ENCODE peak calls at places on chromosomes 3 and 15, in five cellular contexts. Z, L, X, N and G are unnamed samples. For H3K4me1, the result is how much of the 10 kb centered on the place peaks cover.

GRCh38 chr3:177574232-177574856 is 377.1 kb upstream of the TBL1XR1 start:
- DNase-seq in Z (no peak), L (peak), X (no peak), N (no peak), G (peak)

GRCh38 chr3:165837058-165837525 is at the start of gene BCHE:
- DNase-seq in Z (no peak), L (no peak), X (peak), N (peak), G (no peak)

GRCh38 chr15:64224508-64224907 is 61.7 kb upstream of the PPIB start:
- DNase-seq in Z (no peak), L (peak), X (peak), N (peak), G (no peak)

GRCh38 chr3:16927485-16927884 is 42.7 kb downstream of the PLCL2 start:
- DNase-seq in Z (no peak), L (no peak), X (no peak), N (no peak), G (no peak)

GRCh38 chr3:64300790-64301423 is 75.6 kb upstream of the PRICKLE2 start:
- DNase-seq in Z (no peak), L (no peak), X (no peak), N (no peak), G (no peak)

GRCh38 chr15:49468440-49468839 is 45.4 kb downstream of the FGF7 start:
- DNase-seq in Z (no peak), L (peak), X (no peak), N (no peak), G (no peak)

GRCh38 chr15:27454281-27455060 is 483.5 kb downstream of the GABRG3 start:
- DNase-seq in Z (no peak), L (no peak), X (no peak), N (no peak), G (no peak)

GRCh38 chr3:60045686-60046085 is 995.9 kb upstream of the CFAP20DC start:
- DNase-seq in Z (no peak), L (no peak), X (no peak), N (no peak), G (no peak)

GRCh38 chr15:48842501-48842900 is 31.6 kb upstream of the CEP152 start:
- DNase-seq in Z (no peak), L (no peak), X (no peak), N (no peak), G (no peak)

GRCh38 chr15:68258684-68259083 is 18.9 kb upstream of the FEM1B start:
- DNase-seq in Z (no peak), L (no peak), X (no peak), N (peak), G (peak)

DNA sequence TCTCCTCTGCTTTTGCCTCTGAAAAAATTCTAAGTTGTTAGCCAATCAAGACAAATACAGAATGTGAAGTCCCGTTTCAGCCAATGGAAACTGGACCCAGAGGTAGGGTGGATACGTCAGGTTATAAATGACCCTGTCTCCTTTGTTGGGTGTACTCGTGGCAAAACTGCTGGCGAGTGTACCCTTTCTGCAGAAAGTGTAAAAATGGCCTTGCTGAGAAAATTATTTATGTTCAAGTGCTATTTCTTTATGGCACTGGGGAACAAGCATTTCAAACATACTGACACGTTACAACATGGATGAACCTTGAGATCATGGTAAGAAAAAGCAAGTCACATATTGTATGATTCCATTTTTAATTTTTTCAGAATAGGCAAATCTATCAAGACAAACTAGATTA is 2.9 kb upstream of the TATDN2 start:
- DNase-seq in Z (no peak), L (no peak), X (no peak), N (no peak), G (no peak)
- H3K4me1 ChIP-seq in Z (half or more), L (under half), X (under half), N (under half), G (under half)

GRCh38 chr3:171878441-171879225 is 35.5 kb downstream of the TMEM212 start:
- DNase-seq in Z (no peak), L (peak), X (peak), N (no peak), G (no peak)
- TF ChIP-seq POLR2AphosphoS5 in Z (no peak), L (no peak), X (no peak), N (no peak), G (no peak)

DNA sequence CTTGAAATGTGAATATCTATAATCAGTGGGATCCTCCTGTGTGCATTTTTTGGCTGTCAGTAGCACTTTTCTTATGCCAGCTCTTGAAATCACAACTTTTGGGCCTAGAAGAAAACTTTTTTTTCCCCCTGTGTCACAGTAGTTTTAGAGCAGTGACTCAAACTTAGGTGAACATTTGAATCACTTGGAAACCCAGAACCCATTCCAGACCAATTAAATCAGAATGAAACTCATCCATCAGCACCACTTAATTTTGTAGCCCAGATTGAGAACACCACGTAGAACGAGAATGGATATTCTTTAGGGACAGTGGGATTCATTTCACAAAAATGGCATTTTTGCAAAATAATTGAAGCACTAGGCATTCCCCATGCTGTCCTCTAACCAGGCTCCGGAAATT is 224.8 kb upstream of the NANOGP8 start:
- DNase-seq in Z (no peak), L (no peak), X (no peak), N (no peak), G (no peak)
- H3K4me1 ChIP-seq in Z (under half), L (under half), X (half or more), N (under half), G (under half)

DNA sequence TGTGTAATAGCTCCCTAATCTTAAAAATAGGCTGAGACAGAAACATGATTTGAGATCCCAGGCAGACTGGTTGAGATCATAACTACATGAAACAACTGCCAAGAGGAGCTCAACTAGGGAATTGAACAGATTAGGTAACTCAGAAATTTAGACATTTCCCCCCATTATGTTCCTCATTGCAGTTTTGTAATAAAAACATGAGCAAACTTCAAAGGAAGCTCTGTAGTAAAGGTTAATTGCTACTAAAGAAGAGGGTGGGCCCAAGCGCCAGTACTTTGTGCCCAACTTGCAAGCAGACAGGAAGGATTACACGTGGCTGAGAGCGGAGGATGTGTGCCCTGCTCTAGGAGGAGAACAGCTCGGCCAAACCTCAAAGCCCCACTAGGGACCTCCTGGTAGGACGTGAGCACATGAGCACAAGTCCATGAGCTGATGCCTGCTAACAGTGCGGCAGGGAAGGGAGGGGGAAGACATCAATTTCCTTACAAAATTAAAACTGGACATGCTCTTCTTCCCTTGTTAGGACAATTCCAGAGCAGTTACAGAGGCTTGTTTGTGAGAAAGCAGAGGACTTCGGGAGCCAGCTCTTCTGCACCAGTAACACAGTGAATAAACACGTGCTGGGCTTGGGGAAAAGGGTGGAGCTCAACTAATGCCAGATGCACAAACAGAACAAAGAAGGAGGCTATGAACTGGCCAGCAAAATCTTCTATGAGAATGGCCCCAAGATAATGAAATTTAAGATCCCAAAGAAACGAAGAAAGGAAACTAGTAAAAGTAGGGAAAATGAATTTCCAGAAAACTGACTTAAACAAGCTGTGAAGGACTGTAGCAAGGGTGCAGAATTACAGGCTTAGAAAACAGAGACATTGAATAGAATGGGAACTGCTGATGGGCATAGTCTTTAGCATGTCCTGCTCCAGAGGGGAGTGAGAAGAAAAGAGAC is 275.5 kb downstream of the MECOM start:
- DNase-seq in Z (peak), L (peak), X (peak), N (peak), G (peak)
- TF ChIP-seq POLR2AphosphoS5 in Z (no peak), L (no peak), X (no peak), N (no peak), G (peak)